ENCODE peak calls at places on chromosomes 1 and 21, in ten cellular contexts. One of them, this sample, is unnamed.

GRCh38 chr1:25487628-25488027 is 55.8 kb upstream of the LDLRAP1 start:
- DNase-seq in GM23248: peak; percentile 32
- DNase-seq in aorta: no peak
- DNase-seq in neural progenitor cell: peak; percentile 39
- DNase-seq in cardiac muscle cell: no peak
- DNase-seq in mammary epithelial cell: no peak
- DNase-seq in sigmoid colon: no peak
- DNase-seq in IMR-90: no peak
- DNase-seq in heart left ventricle: no peak
- DNase-seq in CD4-positive, alpha-beta memory T cell: peak; percentile 23
- DNase-seq in this sample: no peak

GRCh38 chr1:11681071-11681771 is at the start of gene MAD2L2:
- DNase-seq in GM23248: peak; percentile 95
- DNase-seq in aorta: peak; percentile 97
- DNase-seq in neural progenitor cell: peak; percentile 90
- DNase-seq in cardiac muscle cell: peak; percentile 82
- DNase-seq in mammary epithelial cell: peak; percentile 79
- DNase-seq in sigmoid colon: peak; percentile 93
- DNase-seq in IMR-90: peak; percentile 75
- DNase-seq in heart left ventricle: peak; percentile 93
- DNase-seq in CD4-positive, alpha-beta memory T cell: peak; percentile 87
- DNase-seq in this sample: peak; percentile 95

GRCh38 chr1:109509176-109510134 is at the start of gene AMIGO1:
- DNase-seq in GM23248: peak; percentile 76
- DNase-seq in aorta: peak; percentile 90
- DNase-seq in neural progenitor cell: peak; percentile 92
- DNase-seq in cardiac muscle cell: peak; percentile 59
- DNase-seq in mammary epithelial cell: peak; percentile 28
- DNase-seq in sigmoid colon: peak; percentile 80
- DNase-seq in IMR-90: peak; percentile 43
- DNase-seq in heart left ventricle: no peak
- DNase-seq in CD4-positive, alpha-beta memory T cell: peak; percentile 67
- DNase-seq in this sample: peak; percentile 88

GRCh38 chr1:151970128-151970527 is 23.5 kb downstream of the S100A10 start:
- DNase-seq in GM23248: no peak
- DNase-seq in aorta: no peak
- DNase-seq in neural progenitor cell: no peak
- DNase-seq in cardiac muscle cell: no peak
- DNase-seq in mammary epithelial cell: peak; percentile 52
- DNase-seq in sigmoid colon: no peak
- DNase-seq in IMR-90: no peak
- DNase-seq in heart left ventricle: no peak
- DNase-seq in CD4-positive, alpha-beta memory T cell: no peak
- DNase-seq in this sample: no peak

GRCh38 chr1:215819114-215819513 is 252.0 kb downstream of the KCTD3 start:
- DNase-seq in GM23248: peak; percentile 10
- DNase-seq in aorta: no peak
- DNase-seq in neural progenitor cell: no peak
- DNase-seq in cardiac muscle cell: peak; percentile 10
- DNase-seq in mammary epithelial cell: no peak
- DNase-seq in sigmoid colon: no peak
- DNase-seq in IMR-90: peak; percentile 79
- DNase-seq in heart left ventricle: no peak
- DNase-seq in CD4-positive, alpha-beta memory T cell: no peak
- DNase-seq in this sample: no peak

GRCh38 chr1:13892671-13893325 is 192.8 kb downstream of the PRDM2 start:
- DNase-seq in GM23248: peak; percentile 30
- DNase-seq in aorta: peak; percentile 78
- DNase-seq in neural progenitor cell: peak; percentile 58
- DNase-seq in cardiac muscle cell: peak; percentile 6
- DNase-seq in mammary epithelial cell: no peak
- DNase-seq in sigmoid colon: no peak
- DNase-seq in IMR-90: no peak
- DNase-seq in heart left ventricle: peak; percentile 61
- DNase-seq in CD4-positive, alpha-beta memory T cell: no peak
- DNase-seq in this sample: no peak

GRCh38 chr1:38858833-38859560 is 575 bp downstream of the RRAGC start:
- DNase-seq in GM23248: peak; percentile 89
- DNase-seq in aorta: peak; percentile 86
- DNase-seq in neural progenitor cell: no peak
- DNase-seq in cardiac muscle cell: peak; percentile 48
- DNase-seq in mammary epithelial cell: peak; percentile 94
- DNase-seq in sigmoid colon: peak; percentile 77
- DNase-seq in IMR-90: peak; percentile 59
- DNase-seq in heart left ventricle: peak; percentile 77
- DNase-seq in CD4-positive, alpha-beta memory T cell: peak; percentile 28
- DNase-seq in this sample: peak; percentile 87

GRCh38 chr1:57411262-57411661 is 12.6 kb downstream of the DAB1 start:
- DNase-seq in GM23248: peak; percentile 22
- DNase-seq in aorta: no peak
- DNase-seq in neural progenitor cell: no peak
- DNase-seq in cardiac muscle cell: peak; percentile 32
- DNase-seq in mammary epithelial cell: peak; percentile 65
- DNase-seq in sigmoid colon: no peak
- DNase-seq in IMR-90: peak; percentile 31
- DNase-seq in heart left ventricle: no peak
- DNase-seq in CD4-positive, alpha-beta memory T cell: no peak
- DNase-seq in this sample: no peak

GRCh38 chr1:225454733-225455132 is 26.9 kb upstream of the LBR start:
- DNase-seq in GM23248: peak; percentile 92
- DNase-seq in aorta: no peak
- DNase-seq in neural progenitor cell: no peak
- DNase-seq in cardiac muscle cell: peak; percentile 69
- DNase-seq in mammary epithelial cell: peak; percentile 85
- DNase-seq in sigmoid colon: peak; percentile 67
- DNase-seq in IMR-90: peak; percentile 89
- DNase-seq in heart left ventricle: no peak
- DNase-seq in CD4-positive, alpha-beta memory T cell: no peak
- DNase-seq in this sample: no peak

GRCh38 chr1:169196566-169196965 is 90.1 kb downstream of the ATP1B1 start:
- DNase-seq in GM23248: no peak
- DNase-seq in aorta: no peak
- DNase-seq in neural progenitor cell: no peak
- DNase-seq in cardiac muscle cell: no peak
- DNase-seq in mammary epithelial cell: no peak
- DNase-seq in sigmoid colon: no peak
- DNase-seq in IMR-90: peak; percentile 12
- DNase-seq in heart left ventricle: no peak
- DNase-seq in CD4-positive, alpha-beta memory T cell: no peak
- DNase-seq in this sample: no peak

GRCh38 chr1:156571261-156571958 is 955 bp downstream of the IQGAP3 start:
- DNase-seq in GM23248: peak; percentile 94
- DNase-seq in aorta: no peak
- DNase-seq in neural progenitor cell: no peak
- DNase-seq in cardiac muscle cell: peak; percentile 60
- DNase-seq in mammary epithelial cell: peak; percentile 74
- DNase-seq in sigmoid colon: peak; percentile 8
- DNase-seq in IMR-90: peak; percentile 96
- DNase-seq in heart left ventricle: no peak
- DNase-seq in CD4-positive, alpha-beta memory T cell: no peak
- DNase-seq in this sample: no peak
- H3K27ac ChIP-seq in GM23248: peak overlapping the region; percentile 77
- H3K27ac ChIP-seq in aorta: no peak overlapping the region
- H3K27ac ChIP-seq in neural progenitor cell: no peak overlapping the region
- H3K27ac ChIP-seq in cardiac muscle cell: no peak overlapping the region
- H3K27ac ChIP-seq in mammary epithelial cell: peak overlapping the region; percentile 76
- H3K27ac ChIP-seq in sigmoid colon: no peak overlapping the region
- H3K27ac ChIP-seq in IMR-90: peak overlapping the region; percentile 66
- H3K27ac ChIP-seq in heart left ventricle: no peak overlapping the region
- H3K27ac ChIP-seq in CD4-positive, alpha-beta memory T cell: no peak overlapping the region
- H3K27ac ChIP-seq in this sample: no peak overlapping the region

GRCh38 chr21:42733037-42733632 is 79.7 kb downstream of the PDE9A start:
- DNase-seq in GM23248: no peak
- DNase-seq in aorta: no peak
- DNase-seq in neural progenitor cell: no peak
- DNase-seq in cardiac muscle cell: no peak
- DNase-seq in mammary epithelial cell: no peak
- DNase-seq in sigmoid colon: peak; percentile 47
- DNase-seq in IMR-90: no peak
- DNase-seq in heart left ventricle: no peak
- DNase-seq in CD4-positive, alpha-beta memory T cell: no peak
- DNase-seq in this sample: no peak
- H3K27me3 ChIP-seq in GM23248: peaks cover 43% of the 10 kb centered on the region
- H3K27me3 ChIP-seq in aorta: no peaks in the 10 kb centered on the region
- H3K27me3 ChIP-seq in neural progenitor cell: no peaks in the 10 kb centered on the region
- H3K27me3 ChIP-seq in cardiac muscle cell: no peaks in the 10 kb centered on the region
- H3K27me3 ChIP-seq in mammary epithelial cell: no peaks in the 10 kb centered on the region
- H3K27me3 ChIP-seq in sigmoid colon: no peaks in the 10 kb centered on the region
- H3K27me3 ChIP-seq in IMR-90: no peaks in the 10 kb centered on the region
- H3K27me3 ChIP-seq in heart left ventricle: no peaks in the 10 kb centered on the region
- H3K27me3 ChIP-seq in CD4-positive, alpha-beta memory T cell: no peaks in the 10 kb centered on the region
- H3K27me3 ChIP-seq in this sample: no peaks in the 10 kb centered on the region

DNA sequence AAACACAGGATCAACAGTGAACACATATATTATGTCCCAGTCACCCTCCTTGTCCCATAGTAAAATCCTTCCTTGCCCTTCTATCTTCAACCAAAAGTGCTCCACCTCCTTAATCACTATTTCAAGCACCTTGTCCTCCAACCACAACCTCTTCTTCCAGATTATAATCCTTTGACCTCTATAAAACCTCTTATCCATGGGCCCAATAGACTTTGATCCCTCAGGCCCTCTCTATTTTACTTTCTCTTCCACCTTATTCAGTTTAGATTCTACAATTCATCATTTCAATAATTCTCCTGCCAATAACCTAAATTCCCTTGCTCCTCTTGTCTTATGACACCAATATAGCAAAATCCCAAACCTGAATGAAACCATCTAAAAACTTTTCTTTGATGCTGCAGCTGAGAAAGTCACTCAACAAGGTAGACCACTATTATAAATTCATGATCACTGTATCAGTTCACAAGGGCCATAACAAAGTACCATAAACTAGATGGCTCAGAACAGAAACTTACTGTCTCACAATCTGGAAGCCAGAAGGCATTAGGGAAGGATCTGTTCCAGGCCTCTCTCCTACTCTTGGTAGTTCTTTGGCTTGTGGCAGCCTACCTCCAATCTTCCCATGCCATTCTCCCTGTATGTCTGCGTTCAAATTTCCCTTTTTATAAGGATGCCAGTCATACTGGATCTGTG is 24.8 kb downstream of the EPS15 start:
- DNase-seq in GM23248: no peak
- DNase-seq in aorta: no peak
- DNase-seq in neural progenitor cell: no peak
- DNase-seq in cardiac muscle cell: no peak
- DNase-seq in mammary epithelial cell: no peak
- DNase-seq in sigmoid colon: no peak
- DNase-seq in IMR-90: no peak
- DNase-seq in heart left ventricle: no peak
- DNase-seq in CD4-positive, alpha-beta memory T cell: no peak
- DNase-seq in this sample: no peak
- H3K4me3 ChIP-seq in GM23248: no peak overlapping the region
- H3K4me3 ChIP-seq in aorta: peak overlapping the region; percentile 8
- H3K4me3 ChIP-seq in neural progenitor cell: no peak overlapping the region
- H3K4me3 ChIP-seq in cardiac muscle cell: no peak overlapping the region
- H3K4me3 ChIP-seq in mammary epithelial cell: no peak overlapping the region
- H3K4me3 ChIP-seq in sigmoid colon: no peak overlapping the region
- H3K4me3 ChIP-seq in IMR-90: no peak overlapping the region
- H3K4me3 ChIP-seq in heart left ventricle: no peak overlapping the region
- H3K4me3 ChIP-seq in CD4-positive, alpha-beta memory T cell: no peak overlapping the region
- H3K4me3 ChIP-seq in this sample: no peak overlapping the region

GRCh38 chr1:223832637-223832943 is 13.2 kb downstream of the TP53BP2 start:
- DNase-seq in GM23248: peak; percentile 25
- DNase-seq in aorta: no peak
- DNase-seq in neural progenitor cell: no peak
- DNase-seq in cardiac muscle cell: no peak
- DNase-seq in mammary epithelial cell: no peak
- DNase-seq in sigmoid colon: no peak
- DNase-seq in IMR-90: no peak
- DNase-seq in heart left ventricle: no peak
- DNase-seq in CD4-positive, alpha-beta memory T cell: no peak
- DNase-seq in this sample: no peak

GRCh38 chr1:223834660-223835263 is 11.0 kb downstream of the TP53BP2 start:
- DNase-seq in GM23248: peak; percentile 86
- DNase-seq in aorta: no peak
- DNase-seq in neural progenitor cell: no peak
- DNase-seq in cardiac muscle cell: peak; percentile 87
- DNase-seq in mammary epithelial cell: peak; percentile 18
- DNase-seq in sigmoid colon: no peak
- DNase-seq in IMR-90: peak; percentile 95
- DNase-seq in heart left ventricle: no peak
- DNase-seq in CD4-positive, alpha-beta memory T cell: peak; percentile 45
- DNase-seq in this sample: no peak

GRCh38 chr1:223831755-223832636 is 13.8 kb downstream of the TP53BP2 start:
- DNase-seq in GM23248: peak; percentile 84
- DNase-seq in aorta: no peak
- DNase-seq in neural progenitor cell: no peak
- DNase-seq in cardiac muscle cell: peak; percentile 80
- DNase-seq in mammary epithelial cell: peak; percentile 62
- DNase-seq in sigmoid colon: no peak
- DNase-seq in IMR-90: peak; percentile 88
- DNase-seq in heart left ventricle: no peak
- DNase-seq in CD4-positive, alpha-beta memory T cell: peak; percentile 54
- DNase-seq in this sample: no peak

GRCh38 chr1:223835754-223836153 is 10.0 kb downstream of the TP53BP2 start:
- DNase-seq in GM23248: no peak
- DNase-seq in aorta: no peak
- DNase-seq in neural progenitor cell: no peak
- DNase-seq in cardiac muscle cell: peak; percentile 45
- DNase-seq in mammary epithelial cell: no peak
- DNase-seq in sigmoid colon: no peak
- DNase-seq in IMR-90: no peak
- DNase-seq in heart left ventricle: no peak
- DNase-seq in CD4-positive, alpha-beta memory T cell: no peak
- DNase-seq in this sample: no peak

GRCh38 chr1:223833948-223834347 is 11.8 kb downstream of the TP53BP2 start:
- DNase-seq in GM23248: peak; percentile 13
- DNase-seq in aorta: no peak
- DNase-seq in neural progenitor cell: no peak
- DNase-seq in cardiac muscle cell: no peak
- DNase-seq in mammary epithelial cell: no peak
- DNase-seq in sigmoid colon: no peak
- DNase-seq in IMR-90: no peak
- DNase-seq in heart left ventricle: no peak
- DNase-seq in CD4-positive, alpha-beta memory T cell: no peak
- DNase-seq in this sample: no peak
- H3K27ac ChIP-seq in GM23248: peak overlapping the region; percentile 79
- H3K27ac ChIP-seq in aorta: peak overlapping the region; percentile 48
- H3K27ac ChIP-seq in neural progenitor cell: no peak overlapping the region
- H3K27ac ChIP-seq in cardiac muscle cell: no peak overlapping the region
- H3K27ac ChIP-seq in mammary epithelial cell: no peak overlapping the region
- H3K27ac ChIP-seq in sigmoid colon: no peak overlapping the region
- H3K27ac ChIP-seq in IMR-90: no peak overlapping the region
- H3K27ac ChIP-seq in heart left ventricle: no peak overlapping the region
- H3K27ac ChIP-seq in CD4-positive, alpha-beta memory T cell: peak overlapping the region; percentile 12
- H3K27ac ChIP-seq in this sample: no peak overlapping the region

GRCh38 chr1:236608930-236609726 is 4.8 kb upstream of the HEATR1 start:
- DNase-seq in GM23248: peak; percentile 61
- DNase-seq in aorta: peak; percentile 85
- DNase-seq in neural progenitor cell: peak; percentile 72
- DNase-seq in cardiac muscle cell: peak; percentile 86
- DNase-seq in mammary epithelial cell: peak; percentile 38
- DNase-seq in sigmoid colon: peak; percentile 67
- DNase-seq in IMR-90: peak; percentile 35
- DNase-seq in heart left ventricle: no peak
- DNase-seq in CD4-positive, alpha-beta memory T cell: no peak
- DNase-seq in this sample: no peak

GRCh38 chr1:236615399-236616148 is 11.3 kb upstream of the HEATR1 start:
- DNase-seq in GM23248: no peak
- DNase-seq in aorta: no peak
- DNase-seq in neural progenitor cell: no peak
- DNase-seq in cardiac muscle cell: no peak
- DNase-seq in mammary epithelial cell: no peak
- DNase-seq in sigmoid colon: no peak
- DNase-seq in IMR-90: no peak
- DNase-seq in heart left ventricle: no peak
- DNase-seq in CD4-positive, alpha-beta memory T cell: no peak
- DNase-seq in this sample: no peak

GRCh38 chr1:236612349-236612748 is 8.0 kb upstream of the HEATR1 start:
- DNase-seq in GM23248: no peak
- DNase-seq in aorta: no peak
- DNase-seq in neural progenitor cell: no peak
- DNase-seq in cardiac muscle cell: no peak
- DNase-seq in mammary epithelial cell: no peak
- DNase-seq in sigmoid colon: no peak
- DNase-seq in IMR-90: no peak
- DNase-seq in heart left ventricle: no peak
- DNase-seq in CD4-positive, alpha-beta memory T cell: no peak
- DNase-seq in this sample: no peak
- H3K27me3 ChIP-seq in GM23248: no peaks in the 10 kb centered on the region
- H3K27me3 ChIP-seq in aorta: no peaks in the 10 kb centered on the region
- H3K27me3 ChIP-seq in neural progenitor cell: no peaks in the 10 kb centered on the region
- H3K27me3 ChIP-seq in cardiac muscle cell: no peaks in the 10 kb centered on the region
- H3K27me3 ChIP-seq in mammary epithelial cell: peaks cover 3% of the 10 kb centered on the region
- H3K27me3 ChIP-seq in sigmoid colon: no peaks in the 10 kb centered on the region
- H3K27me3 ChIP-seq in IMR-90: no peaks in the 10 kb centered on the region
- H3K27me3 ChIP-seq in heart left ventricle: no peaks in the 10 kb centered on the region
- H3K27me3 ChIP-seq in CD4-positive, alpha-beta memory T cell: peaks cover 4% of the 10 kb centered on the region
- H3K27me3 ChIP-seq in this sample: peaks cover 22% of the 10 kb centered on the region

This sample was measured in upper lobe of right lung.